ENCODE peak calls at places on chromosomes 4 and X, in eight cellular contexts. One of them, this sample, is unnamed.

GRCh38 chr4:173461170-173461569 is 62.3 kb upstream of the SCRG1 start:
- DNase-seq in breast epithelium: no peak
- DNase-seq in GM12878: no peak
- DNase-seq in cardiac muscle cell: no peak
- DNase-seq in fibroblast of the aortic adventitia: no peak
- DNase-seq in heart left ventricle: no peak
- DNase-seq in astrocyte of the spinal cord: peak
- DNase-seq in HFF-Myc: no peak
- DNase-seq in this sample: no peak

GRCh38 chr4:112938461-112939058 is 110.9 kb upstream of the ANK2 start:
- DNase-seq in breast epithelium: no peak
- DNase-seq in GM12878: no peak
- DNase-seq in cardiac muscle cell: peak
- DNase-seq in fibroblast of the aortic adventitia: peak
- DNase-seq in heart left ventricle: no peak
- DNase-seq in astrocyte of the spinal cord: peak
- DNase-seq in HFF-Myc: peak
- DNase-seq in this sample: peak

GRCh38 chrX:10549280-10549679 is 71.1 kb downstream of the MID1 start:
- DNase-seq in breast epithelium: no peak
- DNase-seq in GM12878: no peak
- DNase-seq in cardiac muscle cell: no peak
- DNase-seq in fibroblast of the aortic adventitia: no peak
- DNase-seq in heart left ventricle: no peak
- DNase-seq in astrocyte of the spinal cord: peak
- DNase-seq in HFF-Myc: no peak
- DNase-seq in this sample: no peak

GRCh38 chr4:54585321-54586000 is 72.3 kb upstream of the KIT start:
- DNase-seq in breast epithelium: no peak
- DNase-seq in GM12878: no peak
- DNase-seq in cardiac muscle cell: no peak
- DNase-seq in fibroblast of the aortic adventitia: peak
- DNase-seq in heart left ventricle: no peak
- DNase-seq in astrocyte of the spinal cord: peak
- DNase-seq in HFF-Myc: no peak
- DNase-seq in this sample: no peak

GRCh38 chrX:146906166-146906565 is 91.6 kb upstream of the CXorf51A start:
- DNase-seq in breast epithelium: no peak
- DNase-seq in GM12878: no peak
- DNase-seq in cardiac muscle cell: no peak
- DNase-seq in fibroblast of the aortic adventitia: no peak
- DNase-seq in heart left ventricle: no peak
- DNase-seq in astrocyte of the spinal cord: no peak
- DNase-seq in HFF-Myc: no peak
- DNase-seq in this sample: no peak

GRCh38 chr4:140653718-140654515 is 85.2 kb upstream of the UCP1 start:
- DNase-seq in breast epithelium: no peak
- DNase-seq in GM12878: no peak
- DNase-seq in cardiac muscle cell: no peak
- DNase-seq in fibroblast of the aortic adventitia: peak
- DNase-seq in heart left ventricle: no peak
- DNase-seq in astrocyte of the spinal cord: peak
- DNase-seq in HFF-Myc: no peak
- DNase-seq in this sample: no peak

GRCh38 chrX:148633509-148633908 is 133.1 kb downstream of the AFF2 start:
- DNase-seq in breast epithelium: no peak
- DNase-seq in GM12878: no peak
- DNase-seq in cardiac muscle cell: no peak
- DNase-seq in fibroblast of the aortic adventitia: no peak
- DNase-seq in heart left ventricle: no peak
- DNase-seq in astrocyte of the spinal cord: no peak
- DNase-seq in HFF-Myc: no peak
- DNase-seq in this sample: no peak

GRCh38 chrX:139559383-139560042 is 29.0 kb downstream of the F9 start:
- DNase-seq in breast epithelium: no peak
- DNase-seq in GM12878: peak
- DNase-seq in cardiac muscle cell: peak
- DNase-seq in fibroblast of the aortic adventitia: peak
- DNase-seq in heart left ventricle: no peak
- DNase-seq in astrocyte of the spinal cord: peak
- DNase-seq in HFF-Myc: no peak
- DNase-seq in this sample: peak

GRCh38 chr4:53012738-53013137 is 150.6 kb downstream of the RASL11B start:
- DNase-seq in breast epithelium: no peak
- DNase-seq in GM12878: no peak
- DNase-seq in cardiac muscle cell: no peak
- DNase-seq in fibroblast of the aortic adventitia: peak
- DNase-seq in heart left ventricle: no peak
- DNase-seq in astrocyte of the spinal cord: peak
- DNase-seq in HFF-Myc: no peak
- DNase-seq in this sample: no peak

GRCh38 chr4:171022698-171023378 is 790.4 kb upstream of the GALNTL6 start:
- DNase-seq in breast epithelium: no peak
- DNase-seq in GM12878: no peak
- DNase-seq in cardiac muscle cell: no peak
- DNase-seq in fibroblast of the aortic adventitia: no peak
- DNase-seq in heart left ventricle: no peak
- DNase-seq in astrocyte of the spinal cord: no peak
- DNase-seq in HFF-Myc: no peak
- DNase-seq in this sample: no peak

GRCh38 chrX:11064276-11064675 is 46.9 kb upstream of the HCCS start:
- DNase-seq in breast epithelium: no peak
- DNase-seq in GM12878: no peak
- DNase-seq in cardiac muscle cell: no peak
- DNase-seq in fibroblast of the aortic adventitia: no peak
- DNase-seq in heart left ventricle: peak
- DNase-seq in astrocyte of the spinal cord: no peak
- DNase-seq in HFF-Myc: no peak
- DNase-seq in this sample: no peak

GRCh38 chr4:42715807-42716482 is 59.0 kb upstream of the ATP8A1 start:
- DNase-seq in breast epithelium: no peak
- DNase-seq in GM12878: no peak
- DNase-seq in cardiac muscle cell: no peak
- DNase-seq in fibroblast of the aortic adventitia: no peak
- DNase-seq in heart left ventricle: no peak
- DNase-seq in astrocyte of the spinal cord: no peak
- DNase-seq in HFF-Myc: no peak
- DNase-seq in this sample: peak

GRCh38 chr4:183165371-183165770 is 66.3 kb downstream of the WWC2 start:
- DNase-seq in breast epithelium: no peak
- DNase-seq in GM12878: no peak
- DNase-seq in cardiac muscle cell: no peak
- DNase-seq in fibroblast of the aortic adventitia: peak
- DNase-seq in heart left ventricle: no peak
- DNase-seq in astrocyte of the spinal cord: no peak
- DNase-seq in HFF-Myc: no peak
- DNase-seq in this sample: no peak

GRCh38 chr4:16591867-16592266 is 306.6 kb downstream of the LDB2 start:
- DNase-seq in breast epithelium: no peak
- DNase-seq in GM12878: no peak
- DNase-seq in cardiac muscle cell: no peak
- DNase-seq in fibroblast of the aortic adventitia: no peak
- DNase-seq in heart left ventricle: no peak
- DNase-seq in astrocyte of the spinal cord: no peak
- DNase-seq in HFF-Myc: no peak
- DNase-seq in this sample: no peak

GRCh38 chr4:41257257-41257900 is 651 bp downstream of the UCHL1 start:
- DNase-seq in breast epithelium: no peak
- DNase-seq in GM12878: no peak
- DNase-seq in cardiac muscle cell: peak
- DNase-seq in fibroblast of the aortic adventitia: peak
- DNase-seq in heart left ventricle: peak
- DNase-seq in astrocyte of the spinal cord: peak
- DNase-seq in HFF-Myc: no peak
- DNase-seq in this sample: no peak

GRCh38 chr4:14222630-14223029 is 595.1 kb upstream of the BOD1L1 start:
- DNase-seq in breast epithelium: no peak
- DNase-seq in GM12878: no peak
- DNase-seq in cardiac muscle cell: no peak
- DNase-seq in fibroblast of the aortic adventitia: peak
- DNase-seq in heart left ventricle: peak
- DNase-seq in astrocyte of the spinal cord: no peak
- DNase-seq in HFF-Myc: no peak
- DNase-seq in this sample: no peak

GRCh38 chrX:66030505-66031317 is 9.2 kb downstream of the VSIG4 start:
- DNase-seq in breast epithelium: no peak
- DNase-seq in GM12878: no peak
- DNase-seq in cardiac muscle cell: peak
- DNase-seq in fibroblast of the aortic adventitia: peak
- DNase-seq in heart left ventricle: no peak
- DNase-seq in astrocyte of the spinal cord: no peak
- DNase-seq in HFF-Myc: no peak
- DNase-seq in this sample: no peak

GRCh38 chr4:98262431-98262830 is 1.2 kb downstream of the RAP1GDS1 start:
- DNase-seq in breast epithelium: no peak
- DNase-seq in GM12878: no peak
- DNase-seq in cardiac muscle cell: peak
- DNase-seq in fibroblast of the aortic adventitia: peak
- DNase-seq in heart left ventricle: no peak
- DNase-seq in astrocyte of the spinal cord: no peak
- DNase-seq in HFF-Myc: no peak
- DNase-seq in this sample: no peak

GRCh38 chrX:49072712-49073095 is 1.1 kb downstream of the PRAF2 start:
- DNase-seq in breast epithelium: no peak
- DNase-seq in GM12878: no peak
- DNase-seq in cardiac muscle cell: no peak
- DNase-seq in fibroblast of the aortic adventitia: no peak
- DNase-seq in heart left ventricle: no peak
- DNase-seq in astrocyte of the spinal cord: no peak
- DNase-seq in HFF-Myc: no peak
- DNase-seq in this sample: no peak

GRCh38 chrX:19555683-19556082 is 40.4 kb upstream of the MAP3K15 start:
- DNase-seq in breast epithelium: no peak
- DNase-seq in GM12878: no peak
- DNase-seq in cardiac muscle cell: no peak
- DNase-seq in fibroblast of the aortic adventitia: no peak
- DNase-seq in heart left ventricle: no peak
- DNase-seq in astrocyte of the spinal cord: no peak
- DNase-seq in HFF-Myc: no peak
- DNase-seq in this sample: no peak

GRCh38 chr4:173748353-173748752 is 218.3 kb upstream of the HAND2 start:
- DNase-seq in breast epithelium: no peak
- DNase-seq in GM12878: no peak
- DNase-seq in cardiac muscle cell: peak
- DNase-seq in fibroblast of the aortic adventitia: peak
- DNase-seq in heart left ventricle: no peak
- DNase-seq in astrocyte of the spinal cord: no peak
- DNase-seq in HFF-Myc: no peak
- DNase-seq in this sample: no peak

DNA sequence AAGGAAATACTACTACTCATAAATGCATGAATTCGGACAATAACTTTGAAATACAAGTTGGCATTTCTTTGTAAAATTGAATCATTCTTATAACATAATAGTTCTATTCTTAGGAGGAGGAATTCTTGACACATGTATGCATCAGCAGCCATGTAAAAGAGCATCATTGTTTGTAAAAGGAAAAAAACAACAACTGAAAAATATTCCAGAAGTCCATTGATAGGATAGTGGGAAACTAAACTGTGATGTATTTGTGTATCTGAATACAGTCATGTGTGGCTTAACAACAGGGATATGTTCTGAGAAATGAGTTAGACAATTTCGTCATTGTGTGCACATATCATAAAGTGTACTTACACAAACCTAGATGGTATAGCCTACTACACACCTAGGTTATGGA is 102.0 kb upstream of the SH3RF1 start:
- DNase-seq in breast epithelium: no peak
- DNase-seq in GM12878: no peak
- DNase-seq in cardiac muscle cell: no peak
- DNase-seq in fibroblast of the aortic adventitia: no peak
- DNase-seq in heart left ventricle: no peak
- DNase-seq in astrocyte of the spinal cord: no peak
- DNase-seq in HFF-Myc: no peak
- DNase-seq in this sample: no peak
- H3K4me3 ChIP-seq in breast epithelium: no peak
- H3K4me3 ChIP-seq in GM12878: no peak
- H3K4me3 ChIP-seq in cardiac muscle cell: no peak
- H3K4me3 ChIP-seq in fibroblast of the aortic adventitia: no peak
- H3K4me3 ChIP-seq in heart left ventricle: no peak
- H3K4me3 ChIP-seq in astrocyte of the spinal cord: no peak
- H3K4me3 ChIP-seq in HFF-Myc: no peak
- H3K4me3 ChIP-seq in this sample: no peak

GRCh38 chrX:37757082-37757481 is 22.8 kb upstream of the CYBB start:
- DNase-seq in breast epithelium: no peak
- DNase-seq in GM12878: no peak
- DNase-seq in cardiac muscle cell: no peak
- DNase-seq in fibroblast of the aortic adventitia: no peak
- DNase-seq in heart left ventricle: no peak
- DNase-seq in astrocyte of the spinal cord: no peak
- DNase-seq in HFF-Myc: no peak
- DNase-seq in this sample: no peak

GRCh38 chrX:37755073-37755472 is 24.8 kb upstream of the CYBB start:
- DNase-seq in breast epithelium: no peak
- DNase-seq in GM12878: peak
- DNase-seq in cardiac muscle cell: no peak
- DNase-seq in fibroblast of the aortic adventitia: no peak
- DNase-seq in heart left ventricle: no peak
- DNase-seq in astrocyte of the spinal cord: no peak
- DNase-seq in HFF-Myc: no peak
- DNase-seq in this sample: no peak

GRCh38 chrX:37752941-37753340 is 26.9 kb upstream of the CYBB start:
- DNase-seq in breast epithelium: no peak
- DNase-seq in GM12878: no peak
- DNase-seq in cardiac muscle cell: no peak
- DNase-seq in fibroblast of the aortic adventitia: no peak
- DNase-seq in heart left ventricle: no peak
- DNase-seq in astrocyte of the spinal cord: no peak
- DNase-seq in HFF-Myc: no peak
- DNase-seq in this sample: no peak

GRCh38 chrX:37753384-37753783 is 26.5 kb upstream of the CYBB start:
- DNase-seq in breast epithelium: no peak
- DNase-seq in GM12878: no peak
- DNase-seq in cardiac muscle cell: no peak
- DNase-seq in fibroblast of the aortic adventitia: no peak
- DNase-seq in heart left ventricle: no peak
- DNase-seq in astrocyte of the spinal cord: no peak
- DNase-seq in HFF-Myc: no peak
- DNase-seq in this sample: no peak

GRCh38 chrX:37754518-37754917 is 25.3 kb upstream of the CYBB start:
- DNase-seq in breast epithelium: no peak
- DNase-seq in GM12878: no peak
- DNase-seq in cardiac muscle cell: no peak
- DNase-seq in fibroblast of the aortic adventitia: no peak
- DNase-seq in heart left ventricle: no peak
- DNase-seq in astrocyte of the spinal cord: no peak
- DNase-seq in HFF-Myc: no peak
- DNase-seq in this sample: no peak
- H3K4me3 ChIP-seq in breast epithelium: no peak
- H3K4me3 ChIP-seq in GM12878: peak
- H3K4me3 ChIP-seq in cardiac muscle cell: no peak
- H3K4me3 ChIP-seq in fibroblast of the aortic adventitia: no peak
- H3K4me3 ChIP-seq in heart left ventricle: no peak
- H3K4me3 ChIP-seq in astrocyte of the spinal cord: no peak
- H3K4me3 ChIP-seq in HFF-Myc: no peak
- H3K4me3 ChIP-seq in this sample: no peak

GRCh38 chrX:154094833-154095232 is 2.7 kb downstream of the MECP2 start:
- DNase-seq in breast epithelium: no peak
- DNase-seq in GM12878: no peak
- DNase-seq in cardiac muscle cell: no peak
- DNase-seq in fibroblast of the aortic adventitia: no peak
- DNase-seq in heart left ventricle: no peak
- DNase-seq in astrocyte of the spinal cord: no peak
- DNase-seq in HFF-Myc: no peak
- DNase-seq in this sample: no peak
- H3K4me3 ChIP-seq in breast epithelium: no peak
- H3K4me3 ChIP-seq in GM12878: peak
- H3K4me3 ChIP-seq in cardiac muscle cell: no peak
- H3K4me3 ChIP-seq in fibroblast of the aortic adventitia: peak
- H3K4me3 ChIP-seq in heart left ventricle: peak
- H3K4me3 ChIP-seq in astrocyte of the spinal cord: no peak
- H3K4me3 ChIP-seq in HFF-Myc: peak
- H3K4me3 ChIP-seq in this sample: no peak

GRCh38 chr4:176664964-176665363 is 127.8 kb downstream of the VEGFC start:
- DNase-seq in breast epithelium: no peak
- DNase-seq in GM12878: no peak
- DNase-seq in cardiac muscle cell: peak
- DNase-seq in fibroblast of the aortic adventitia: no peak
- DNase-seq in heart left ventricle: no peak
- DNase-seq in astrocyte of the spinal cord: no peak
- DNase-seq in HFF-Myc: no peak
- DNase-seq in this sample: no peak
- H3K4me3 ChIP-seq in breast epithelium: no peak
- H3K4me3 ChIP-seq in GM12878: no peak
- H3K4me3 ChIP-seq in cardiac muscle cell: no peak
- H3K4me3 ChIP-seq in fibroblast of the aortic adventitia: no peak
- H3K4me3 ChIP-seq in heart left ventricle: no peak
- H3K4me3 ChIP-seq in astrocyte of the spinal cord: no peak
- H3K4me3 ChIP-seq in HFF-Myc: no peak
- H3K4me3 ChIP-seq in this sample: no peak

This sample was measured in epithelial cell of proximal tubule.